ENCODE peak calls at places on chromosomes 11 and 22, in seven cellular contexts. One of them, this sample, is unnamed. For H3K36me3, the result is how much of the 10 kb centered on the place peaks cover.

GRCh38 chr11:6469599-6469998 is 4.1 kb downstream of the TRIM3 start:
- DNase-seq in IMR-90: no peak
- DNase-seq in body of pancreas: no peak
- DNase-seq in PC-3: no peak
- DNase-seq in fibroblast of lung: no peak
- DNase-seq in psoas muscle: no peak
- DNase-seq in GM23248: no peak
- DNase-seq in this sample: no peak

GRCh38 chr11:21988477-21988876 is 204.4 kb upstream of the ANO5 start:
- DNase-seq in GM23248: no peak
- DNase-seq in body of pancreas: no peak
- DNase-seq in psoas muscle: no peak
- DNase-seq in PC-3: no peak
- DNase-seq in fibroblast of lung: no peak
- DNase-seq in IMR-90: no peak
- DNase-seq in this sample: no peak

GRCh38 chr22:36010090-36010489 is 18.5 kb downstream of the RBFOX2 start:
- DNase-seq in fibroblast of lung: no peak
- DNase-seq in IMR-90: no peak
- DNase-seq in PC-3: no peak
- DNase-seq in psoas muscle: no peak
- DNase-seq in body of pancreas: peak
- DNase-seq in GM23248: no peak
- DNase-seq in this sample: no peak

GRCh38 chr11:94823127-94823732 is 55.1 kb downstream of the AMOTL1 start:
- DNase-seq in psoas muscle: no peak
- DNase-seq in GM23248: no peak
- DNase-seq in fibroblast of lung: no peak
- DNase-seq in PC-3: no peak
- DNase-seq in IMR-90: no peak
- DNase-seq in body of pancreas: no peak
- DNase-seq in this sample: no peak

GRCh38 chr22:43592470-43592869 is 180.7 kb downstream of the MPPED1 start:
- DNase-seq in GM23248: no peak
- DNase-seq in PC-3: no peak
- DNase-seq in psoas muscle: no peak
- DNase-seq in fibroblast of lung: no peak
- DNase-seq in body of pancreas: peak
- DNase-seq in IMR-90: peak
- DNase-seq in this sample: no peak

GRCh38 chr11:3816673-3817072 is 8.3 kb downstream of the PGAP2 start:
- DNase-seq in psoas muscle: no peak
- DNase-seq in PC-3: peak
- DNase-seq in body of pancreas: no peak
- DNase-seq in GM23248: no peak
- DNase-seq in IMR-90: no peak
- DNase-seq in fibroblast of lung: no peak
- DNase-seq in this sample: no peak

GRCh38 chr11:27209562-27210005 is 153.4 kb downstream of the CCDC34 start:
- DNase-seq in GM23248: peak
- DNase-seq in psoas muscle: peak
- DNase-seq in PC-3: peak
- DNase-seq in IMR-90: peak
- DNase-seq in body of pancreas: peak
- DNase-seq in fibroblast of lung: peak
- DNase-seq in this sample: peak

GRCh38 chr22:35230839-35231584 is 26.3 kb upstream of the HMGXB4 start:
- DNase-seq in fibroblast of lung: no peak
- DNase-seq in GM23248: no peak
- DNase-seq in psoas muscle: no peak
- DNase-seq in body of pancreas: no peak
- DNase-seq in IMR-90: no peak
- DNase-seq in PC-3: peak
- DNase-seq in this sample: no peak

GRCh38 chr11:36469881-36470802 is 39.9 kb downstream of the TRAF6 start:
- DNase-seq in GM23248: peak
- DNase-seq in psoas muscle: no peak
- DNase-seq in IMR-90: peak
- DNase-seq in body of pancreas: no peak
- DNase-seq in fibroblast of lung: peak
- DNase-seq in PC-3: peak
- DNase-seq in this sample: no peak

GRCh38 chr11:122729139-122729538 is 73.6 kb downstream of the UBASH3B start:
- DNase-seq in PC-3: no peak
- DNase-seq in body of pancreas: no peak
- DNase-seq in GM23248: no peak
- DNase-seq in fibroblast of lung: no peak
- DNase-seq in psoas muscle: no peak
- DNase-seq in IMR-90: no peak
- DNase-seq in this sample: no peak

GRCh38 chr11:99069831-99070444 is 49.2 kb downstream of the CNTN5 start:
- DNase-seq in PC-3: peak
- DNase-seq in psoas muscle: no peak
- DNase-seq in body of pancreas: peak
- DNase-seq in GM23248: no peak
- DNase-seq in fibroblast of lung: peak
- DNase-seq in IMR-90: no peak
- DNase-seq in this sample: no peak

GRCh38 chr11:35352107-35352888 is 67.1 kb downstream of the SLC1A2 start:
- DNase-seq in fibroblast of lung: peak
- DNase-seq in PC-3: no peak
- DNase-seq in IMR-90: peak
- DNase-seq in psoas muscle: no peak
- DNase-seq in body of pancreas: peak
- DNase-seq in GM23248: peak
- DNase-seq in this sample: peak

GRCh38 chr11:57641011-57641410 is 8.7 kb downstream of the YPEL4 start:
- DNase-seq in fibroblast of lung: no peak
- DNase-seq in IMR-90: no peak
- DNase-seq in GM23248: peak
- DNase-seq in psoas muscle: peak
- DNase-seq in PC-3: no peak
- DNase-seq in body of pancreas: no peak
- DNase-seq in this sample: no peak

GRCh38 chr11:57638005-57638760 is 11.5 kb downstream of the YPEL4 start:
- DNase-seq in fibroblast of lung: peak
- DNase-seq in GM23248: peak
- DNase-seq in PC-3: peak
- DNase-seq in psoas muscle: peak
- DNase-seq in IMR-90: peak
- DNase-seq in body of pancreas: peak
- DNase-seq in this sample: peak

GRCh38 chr11:57638811-57639320 is 10.8 kb downstream of the YPEL4 start:
- DNase-seq in body of pancreas: no peak
- DNase-seq in psoas muscle: no peak
- DNase-seq in fibroblast of lung: no peak
- DNase-seq in IMR-90: no peak
- DNase-seq in GM23248: peak
- DNase-seq in PC-3: no peak
- DNase-seq in this sample: no peak

GRCh38 chr11:57640068-57640800 is 9.5 kb downstream of the YPEL4 start:
- DNase-seq in body of pancreas: no peak
- DNase-seq in fibroblast of lung: no peak
- DNase-seq in GM23248: no peak
- DNase-seq in IMR-90: no peak
- DNase-seq in psoas muscle: no peak
- DNase-seq in PC-3: no peak
- DNase-seq in this sample: no peak

DNA sequence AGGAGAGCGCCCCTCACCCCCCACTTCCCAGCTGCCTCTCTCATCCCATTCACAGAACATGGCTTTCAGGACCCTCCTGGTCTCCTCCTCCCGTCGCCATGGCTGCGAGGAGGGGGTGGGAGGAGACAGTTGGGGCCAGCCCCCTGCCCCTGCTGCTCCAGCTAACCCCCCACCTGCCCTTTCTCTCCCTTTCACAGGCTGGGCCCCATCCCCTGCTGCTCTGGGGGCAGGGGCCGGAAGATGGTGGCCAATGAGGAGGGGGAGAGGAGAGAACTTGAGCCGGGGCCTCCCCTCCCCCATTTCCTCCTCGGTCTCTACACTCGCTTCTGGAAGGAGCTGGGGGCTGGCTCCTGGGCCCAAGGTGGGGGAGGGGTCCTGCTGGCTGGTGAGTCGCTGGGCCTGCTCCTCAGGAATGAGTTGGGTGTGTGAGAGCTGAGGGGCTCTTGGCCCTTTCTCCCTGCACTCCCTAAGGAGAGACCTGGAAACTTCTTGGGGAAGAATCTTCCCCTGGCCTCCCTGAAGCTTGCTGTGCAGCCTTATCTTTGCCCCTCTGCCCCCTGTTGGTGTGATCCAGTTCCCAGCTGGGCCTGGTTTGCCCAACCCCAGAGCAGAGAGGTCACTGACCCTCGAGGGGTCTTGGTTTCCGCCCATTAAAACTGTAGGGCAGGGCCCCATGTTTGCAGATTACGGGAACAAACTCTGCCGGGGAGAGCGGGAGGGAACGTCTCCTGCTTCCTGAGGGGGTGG is 10.2 kb downstream of the YPEL4 start:
- DNase-seq in IMR-90: peak
- DNase-seq in fibroblast of lung: peak
- DNase-seq in GM23248: peak
- DNase-seq in body of pancreas: no peak
- DNase-seq in psoas muscle: no peak
- DNase-seq in PC-3: peak
- DNase-seq in this sample: no peak
- H3K27ac ChIP-seq in IMR-90: peak
- H3K27ac ChIP-seq in fibroblast of lung: peak
- H3K27ac ChIP-seq in GM23248: no peak
- H3K27ac ChIP-seq in body of pancreas: no peak
- H3K27ac ChIP-seq in psoas muscle: no peak
- H3K27ac ChIP-seq in PC-3: no peak
- H3K27ac ChIP-seq in this sample: peak

DNA sequence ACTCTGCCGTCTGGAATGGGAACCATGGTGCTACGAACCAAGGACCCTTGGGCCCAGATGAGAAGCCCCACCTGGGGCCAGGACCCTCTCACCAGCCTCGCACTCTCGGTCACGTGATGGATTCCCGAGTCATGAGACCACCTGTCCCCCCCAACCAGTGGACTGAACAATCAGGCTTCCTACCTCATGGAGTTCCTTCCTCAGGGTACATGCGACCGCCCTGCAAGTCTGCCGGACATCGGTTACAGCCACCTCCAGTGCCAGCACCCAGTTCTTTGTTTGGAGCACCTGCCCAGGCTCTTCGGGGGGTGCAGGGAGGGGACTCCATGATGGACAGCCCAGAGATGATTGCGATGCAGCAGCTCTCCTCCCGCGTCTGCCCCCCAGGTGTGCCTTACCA is 20.8 kb upstream of the SLC25A18 start:
- DNase-seq in GM23248: no peak
- DNase-seq in psoas muscle: no peak
- DNase-seq in fibroblast of lung: no peak
- DNase-seq in PC-3: no peak
- DNase-seq in body of pancreas: no peak
- DNase-seq in IMR-90: no peak
- DNase-seq in this sample: no peak
- H3K36me3 ChIP-seq in GM23248: under half
- H3K36me3 ChIP-seq in psoas muscle: under half
- H3K36me3 ChIP-seq in fibroblast of lung: under half
- H3K36me3 ChIP-seq in PC-3: under half
- H3K36me3 ChIP-seq in body of pancreas: under half
- H3K36me3 ChIP-seq in IMR-90: under half
- H3K36me3 ChIP-seq in this sample: under half

GRCh38 chr11:46846510-46846830 is 390 bp upstream of the CKAP5 start:
- DNase-seq in GM23248: no peak
- DNase-seq in fibroblast of lung: no peak
- DNase-seq in psoas muscle: no peak
- DNase-seq in IMR-90: no peak
- DNase-seq in body of pancreas: no peak
- DNase-seq in PC-3: no peak
- DNase-seq in this sample: no peak
- H3K27ac ChIP-seq in GM23248: no peak
- H3K27ac ChIP-seq in fibroblast of lung: no peak
- H3K27ac ChIP-seq in psoas muscle: no peak
- H3K27ac ChIP-seq in IMR-90: peak
- H3K27ac ChIP-seq in body of pancreas: no peak
- H3K27ac ChIP-seq in PC-3: no peak
- H3K27ac ChIP-seq in this sample: peak

GRCh38 chr11:33712436-33712835 is 11.8 kb upstream of the C11orf91 start:
- DNase-seq in body of pancreas: no peak
- DNase-seq in fibroblast of lung: no peak
- DNase-seq in GM23248: no peak
- DNase-seq in IMR-90: no peak
- DNase-seq in PC-3: no peak
- DNase-seq in psoas muscle: no peak
- DNase-seq in this sample: no peak
- H3K36me3 ChIP-seq in body of pancreas: under half
- H3K36me3 ChIP-seq in fibroblast of lung: under half
- H3K36me3 ChIP-seq in GM23248: half or more
- H3K36me3 ChIP-seq in IMR-90: half or more
- H3K36me3 ChIP-seq in PC-3: half or more
- H3K36me3 ChIP-seq in psoas muscle: under half
- H3K36me3 ChIP-seq in this sample: half or more

GRCh38 chr22:33573479-33573878 is 346.8 kb downstream of the LARGE1 start:
- DNase-seq in fibroblast of lung: no peak
- DNase-seq in GM23248: no peak
- DNase-seq in psoas muscle: no peak
- DNase-seq in body of pancreas: no peak
- DNase-seq in IMR-90: no peak
- DNase-seq in PC-3: no peak
- DNase-seq in this sample: no peak

GRCh38 chr22:33565580-33565995 is 354.7 kb downstream of the LARGE1 start:
- DNase-seq in PC-3: no peak
- DNase-seq in IMR-90: no peak
- DNase-seq in body of pancreas: no peak
- DNase-seq in psoas muscle: no peak
- DNase-seq in fibroblast of lung: no peak
- DNase-seq in GM23248: no peak
- DNase-seq in this sample: peak

GRCh38 chr22:33568934-33569496 is 351.3 kb downstream of the LARGE1 start:
- DNase-seq in body of pancreas: no peak
- DNase-seq in psoas muscle: no peak
- DNase-seq in PC-3: no peak
- DNase-seq in GM23248: no peak
- DNase-seq in fibroblast of lung: no peak
- DNase-seq in IMR-90: peak
- DNase-seq in this sample: no peak

GRCh38 chr22:33569547-33569946 is 350.7 kb downstream of the LARGE1 start:
- DNase-seq in body of pancreas: no peak
- DNase-seq in fibroblast of lung: no peak
- DNase-seq in PC-3: no peak
- DNase-seq in psoas muscle: no peak
- DNase-seq in IMR-90: no peak
- DNase-seq in GM23248: no peak
- DNase-seq in this sample: no peak

GRCh38 chr22:33570110-33570509 is 350.2 kb downstream of the LARGE1 start:
- DNase-seq in psoas muscle: no peak
- DNase-seq in body of pancreas: no peak
- DNase-seq in PC-3: no peak
- DNase-seq in fibroblast of lung: no peak
- DNase-seq in IMR-90: no peak
- DNase-seq in GM23248: no peak
- DNase-seq in this sample: no peak
- H3K27ac ChIP-seq in psoas muscle: no peak
- H3K27ac ChIP-seq in body of pancreas: no peak
- H3K27ac ChIP-seq in PC-3: no peak
- H3K27ac ChIP-seq in fibroblast of lung: no peak
- H3K27ac ChIP-seq in IMR-90: no peak
- H3K27ac ChIP-seq in GM23248: no peak
- H3K27ac ChIP-seq in this sample: peak

GRCh38 chr11:116866774-116867455 is 29.5 kb upstream of the APOA1 start:
- DNase-seq in GM23248: peak
- DNase-seq in body of pancreas: no peak
- DNase-seq in fibroblast of lung: no peak
- DNase-seq in PC-3: no peak
- DNase-seq in psoas muscle: no peak
- DNase-seq in IMR-90: no peak
- DNase-seq in this sample: no peak
- H3K36me3 ChIP-seq in GM23248: under half
- H3K36me3 ChIP-seq in body of pancreas: under half
- H3K36me3 ChIP-seq in fibroblast of lung: under half
- H3K36me3 ChIP-seq in PC-3: under half
- H3K36me3 ChIP-seq in psoas muscle: under half
- H3K36me3 ChIP-seq in IMR-90: under half
- H3K36me3 ChIP-seq in this sample: half or more

GRCh38 chr22:38201718-38202436 is at the start of gene MAFF:
- DNase-seq in fibroblast of lung: peak
- DNase-seq in IMR-90: peak
- DNase-seq in psoas muscle: peak
- DNase-seq in GM23248: peak
- DNase-seq in body of pancreas: peak
- DNase-seq in PC-3: peak
- DNase-seq in this sample: peak
- H3K27ac ChIP-seq in fibroblast of lung: peak
- H3K27ac ChIP-seq in IMR-90: peak
- H3K27ac ChIP-seq in psoas muscle: peak
- H3K27ac ChIP-seq in GM23248: peak
- H3K27ac ChIP-seq in body of pancreas: peak
- H3K27ac ChIP-seq in PC-3: peak
- H3K27ac ChIP-seq in this sample: peak